ENCODE peak calls at places on chromosomes 12 and 14, in ten cellular contexts. P is stimulated activated naive CD8-positive, alpha-beta T cell treated with anti-CD3 and anti-CD28 coated beads, Interleukin-15, amount 100 ng/mL, for 72 hours; V is kidney tubule cell; I is foreskin fibroblast; Y is stimulated activated CD4-positive, alpha-beta T cell treated with anti-CD3 and anti-CD28 coated beads, Interleukin-12 subunit alpha, Interleukin-12 subunit beta, amount 100 ng/mL, for 48 hours; U is ovary; W is colonic mucosa; K is astrocyte of the hippocampus; C is NCI-H146; B is T-cell. T is an unnamed sample.

GRCh38 chr12:20212658-20213387 is 155.5 kb upstream of the PDE3A start:
- DNase-seq in P (no peak), V (peak), I (peak), Y (no peak), U (peak), W (peak), K (peak), C (peak), B (no peak), T (no peak)

GRCh38 chr14:61191751-61192150 is 89.4 kb downstream of the TMEM30B start:
- DNase-seq in P (no peak), V (no peak), I (peak), Y (no peak), U (no peak), W (no peak), K (no peak), C (no peak), B (no peak), T (no peak)

GRCh38 chr12:53234236-53234635 is 2.2 kb upstream of the RARG start:
- DNase-seq in P (no peak), V (no peak), I (no peak), Y (no peak), U (no peak), W (no peak), K (peak), C (no peak), B (no peak), T (no peak)

GRCh38 chr12:120856980-120857379 is 47.2 kb downstream of the SPPL3 start:
- DNase-seq in P (no peak), V (peak), I (no peak), Y (no peak), U (no peak), W (no peak), K (peak), C (no peak), B (no peak), T (peak)

GRCh38 chr12:6866920-6867406 is 368 bp upstream of the TPI1 start:
- DNase-seq in P (peak), V (no peak), I (no peak), Y (no peak), U (no peak), W (no peak), K (no peak), C (no peak), B (no peak), T (no peak)

GRCh38 chr14:99990268-99991170 is 74.7 kb upstream of the EVL start:
- DNase-seq in P (no peak), V (no peak), I (no peak), Y (no peak), U (no peak), W (no peak), K (no peak), C (no peak), B (no peak), T (no peak)

GRCh38 chr12:56629459-56630179 is 507 bp downstream of the BAZ2A start:
- DNase-seq in P (peak), V (no peak), I (no peak), Y (no peak), U (peak), W (peak), K (peak), C (peak), B (no peak), T (peak)

GRCh38 chr14:100887728-100888335 is 15.7 kb downstream of the RTL1 start:
- DNase-seq in P (no peak), V (no peak), I (no peak), Y (no peak), U (no peak), W (no peak), K (no peak), C (no peak), B (no peak), T (no peak)

GRCh38 chr12:46518184-46518583 is 145.6 kb upstream of the SLC38A2 start:
- DNase-seq in P (no peak), V (no peak), I (no peak), Y (no peak), U (peak), W (no peak), K (no peak), C (no peak), B (no peak), T (no peak)

GRCh38 chr14:90846511-90846910 is 30.3 kb upstream of the TTC7B start:
- DNase-seq in P (no peak), V (peak), I (peak), Y (no peak), U (no peak), W (no peak), K (no peak), C (no peak), B (no peak), T (no peak)

GRCh38 chr12:6465467-6466183 is 4.9 kb downstream of the VAMP1 start:
- DNase-seq in P (no peak), V (peak), I (peak), Y (no peak), U (no peak), W (peak), K (peak), C (peak), B (no peak), T (peak)

GRCh38 chr12:68240079-68240478 is 13.3 kb downstream of the IL22 start:
- DNase-seq in P (no peak), V (peak), I (peak), Y (no peak), U (no peak), W (no peak), K (peak), C (no peak), B (no peak), T (no peak)

GRCh38 chr12:1173806-1174617 is 183.0 kb downstream of the ERC1 start:
- DNase-seq in P (no peak), V (no peak), I (no peak), Y (no peak), U (no peak), W (no peak), K (no peak), C (peak), B (no peak), T (no peak)

GRCh38 chr14:68971411-68972035 is 7.6 kb downstream of the ACTN1 start:
- DNase-seq in P (no peak), V (no peak), I (no peak), Y (no peak), U (no peak), W (no peak), K (no peak), C (no peak), B (no peak), T (no peak)

GRCh38 chr12:91778091-91778819 is 367.4 kb downstream of the BTG1 start:
- DNase-seq in P (no peak), V (peak), I (peak), Y (no peak), U (no peak), W (peak), K (peak), C (no peak), B (no peak), T (peak)